ENCODE peak calls at places on chromosomes 6 and 20, in five cellular contexts. H, F, R, A and K are unnamed samples.

GRCh38 chr20:32231847-32232246 is 24.2 kb downstream of the POFUT1 start:
- DNase-seq in H (peak; percentile 22), F (no peak), R (no peak), A (no peak), K (no peak)

GRCh38 chr6:130466052-130466743 is 100.4 kb downstream of the TMEM200A start:
- DNase-seq in H (no peak), F (no peak), R (no peak), A (no peak), K (no peak)

GRCh38 chr6:50842446-50842845 is 23.8 kb downstream of the TFAP2B start:
- DNase-seq in H (no peak), F (no peak), R (no peak), A (no peak), K (no peak)

GRCh38 chr6:158516098-158516497 is 43.8 kb upstream of the TMEM181 start:
- DNase-seq in H (no peak), F (no peak), R (no peak), A (no peak), K (no peak)

GRCh38 chr20:7930386-7930785 is 9.9 kb downstream of the HAO1 start:
- DNase-seq in H (no peak), F (no peak), R (no peak), A (no peak), K (no peak)

GRCh38 chr6:51814418-51814817 is 273.0 kb downstream of the PKHD1 start:
- DNase-seq in H (no peak), F (no peak), R (no peak), A (no peak), K (no peak)

GRCh38 chr20:38873050-38873581 is 53.1 kb upstream of the FAM83D start:
- DNase-seq in H (no peak), F (no peak), R (no peak), A (no peak), K (no peak)

GRCh38 chr6:139882234-139882633 is 507.8 kb upstream of the CITED2 start:
- DNase-seq in H (no peak), F (no peak), R (no peak), A (peak; percentile 20), K (no peak)

GRCh38 chr20:52130406-52130805 is 61.2 kb downstream of the ZFP64 start:
- DNase-seq in H (no peak), F (no peak), R (no peak), A (no peak), K (no peak)

GRCh38 chr6:145247677-145248419 is 487.5 kb downstream of the EPM2A start:
- DNase-seq in H (no peak), F (no peak), R (no peak), A (no peak), K (no peak)

GRCh38 chr6:166624275-166624674 is 2.8 kb downstream of the RPS6KA2 start:
- DNase-seq in H (peak; percentile 49), F (peak; percentile 44), R (no peak), A (no peak), K (no peak)

GRCh38 chr6:31814677-31815024 is 432 bp downstream of the HSPA1L start:
- DNase-seq in H (peak; percentile 98), F (peak; percentile 98), R (no peak), A (peak; percentile 100), K (peak; percentile 94)

GRCh38 chr20:34744340-34744739 is 40.2 kb downstream of the TP53INP2 start:
- DNase-seq in H (no peak), F (no peak), R (no peak), A (no peak), K (no peak)

GRCh38 chr20:34824861-34825529 is 456 bp downstream of the NCOA6 start:
- DNase-seq in H (peak; percentile 32), F (peak; percentile 39), R (peak; percentile 73), A (peak; percentile 82), K (peak; percentile 61)

GRCh38 chr6:22099241-22099640 is 197.6 kb downstream of the PRL start:
- DNase-seq in H (no peak), F (no peak), R (no peak), A (no peak), K (no peak)

GRCh38 chr6:142669701-142670351 is 275.1 kb downstream of the HIVEP2 start:
- DNase-seq in H (no peak), F (no peak), R (no peak), A (no peak), K (no peak)

GRCh38 chr6:45002390-45002789 is 325.7 kb upstream of the RUNX2 start:
- DNase-seq in H (no peak), F (no peak), R (no peak), A (no peak), K (no peak)

GRCh38 chr6:142901616-142902015 is 43.4 kb downstream of the HIVEP2 start:
- DNase-seq in H (no peak), F (no peak), R (no peak), A (no peak), K (no peak)

GRCh38 chr6:3258720-3259490 is at the start of gene PSMG4:
- DNase-seq in H (peak; percentile 95), F (peak; percentile 93), R (peak; percentile 98), A (peak; percentile 95), K (peak; percentile 96)

GRCh38 chr6:41155132-41155805 is 1.1 kb upstream of the TREML1 start:
- DNase-seq in H (no peak), F (no peak), R (no peak), A (no peak), K (no peak)

GRCh38 chr20:34199183-34199582 is 42.0 kb upstream of the ASIP start:
- DNase-seq in H (no peak), F (no peak), R (no peak), A (no peak), K (no peak)

GRCh38 chr6:44800171-44800671 is 412.7 kb downstream of the CDC5L start:
- DNase-seq in H (peak; percentile 52), F (peak; percentile 68), R (peak; percentile 20), A (no peak), K (no peak)

GRCh38 chr20:62719250-62719945 is 10.8 kb downstream of the NTSR1 start:
- DNase-seq in H (no peak), F (no peak), R (no peak), A (no peak), K (no peak)

GRCh38 chr6:112156694-112157093 is 69.3 kb downstream of the FAM229B start:
- DNase-seq in H (no peak), F (no peak), R (no peak), A (no peak), K (no peak)

GRCh38 chr6:112592159-112592558 is 245.0 kb downstream of the RFPL4B start:
- DNase-seq in H (no peak), F (no peak), R (no peak), A (no peak), K (no peak)

GRCh38 chr20:32959351-32960221 is 44.6 kb downstream of the SUN5 start:
- DNase-seq in H (no peak), F (no peak), R (no peak), A (peak; percentile 66), K (no peak)

GRCh38 chr6:24125980-24126379 is at the start of gene NRSN1:
- DNase-seq in H (no peak), F (no peak), R (no peak), A (peak; percentile 41), K (no peak)

GRCh38 chr6:39998126-39998525 is 63.9 kb upstream of the MOCS1 start:
- DNase-seq in H (no peak), F (no peak), R (no peak), A (no peak), K (no peak)

GRCh38 chr6:22470454-22471368 is 98.7 kb upstream of the HDGFL1 start:
- DNase-seq in H (peak; percentile 45), F (peak; percentile 80), R (peak; percentile 33), A (no peak), K (peak; percentile 80)

GRCh38 chr6:110683236-110683635 is 132.0 kb downstream of the CDK19 start:
- DNase-seq in H (no peak), F (no peak), R (no peak), A (no peak), K (no peak)

GRCh38 chr6:33856655-33857054 is 52.9 kb upstream of the MLN start:
- DNase-seq in H (no peak), F (no peak), R (no peak), A (no peak), K (peak; percentile 31)

GRCh38 chr6:36599791-36600209 is 5.6 kb downstream of the SRSF3 start:
- DNase-seq in H (peak; percentile 33), F (no peak), R (peak; percentile 45), A (no peak), K (peak; percentile 63)

GRCh38 chr6:36598326-36598725 is 4.2 kb downstream of the SRSF3 start:
- DNase-seq in H (peak; percentile 10), F (no peak), R (no peak), A (no peak), K (no peak)

GRCh38 chr6:36598739-36599318 is 4.7 kb downstream of the SRSF3 start:
- DNase-seq in H (peak; percentile 9), F (no peak), R (no peak), A (no peak), K (no peak)

GRCh38 chr6:36603222-36604089 is 9.3 kb downstream of the SRSF3 start:
- DNase-seq in H (no peak), F (no peak), R (no peak), A (no peak), K (no peak)

GRCh38 chr6:36600564-36601146 is 6.5 kb downstream of the SRSF3 start:
- DNase-seq in H (no peak), F (no peak), R (no peak), A (no peak), K (no peak)
- TF ChIP-seq POLR2A in H (no peak), F (no peak), R (no peak), A (no peak), K (no peak)

GRCh38 chr6:56144538-56145324 is 102.6 kb downstream of the COL21A1 start:
- DNase-seq in H (no peak), F (no peak), R (no peak), A (no peak), K (no peak)

GRCh38 chr6:56140090-56140489 is 107.3 kb downstream of the COL21A1 start:
- DNase-seq in H (no peak), F (no peak), R (no peak), A (no peak), K (no peak)

GRCh38 chr6:56148488-56149190 is 98.7 kb downstream of the COL21A1 start:
- DNase-seq in H (no peak), F (no peak), R (no peak), A (no peak), K (no peak)

GRCh38 chr6:56145616-56146015 is 101.8 kb downstream of the COL21A1 start:
- DNase-seq in H (no peak), F (no peak), R (no peak), A (no peak), K (no peak)

GRCh38 chr6:56143796-56144195 is 103.6 kb downstream of the COL21A1 start:
- DNase-seq in H (no peak), F (no peak), R (no peak), A (no peak), K (no peak)
- H3K27ac ChIP-seq in H (no peak overlapping the region), F (no peak overlapping the region), R (no peak overlapping the region), A (no peak overlapping the region), K (no peak overlapping the region)

DNA sequence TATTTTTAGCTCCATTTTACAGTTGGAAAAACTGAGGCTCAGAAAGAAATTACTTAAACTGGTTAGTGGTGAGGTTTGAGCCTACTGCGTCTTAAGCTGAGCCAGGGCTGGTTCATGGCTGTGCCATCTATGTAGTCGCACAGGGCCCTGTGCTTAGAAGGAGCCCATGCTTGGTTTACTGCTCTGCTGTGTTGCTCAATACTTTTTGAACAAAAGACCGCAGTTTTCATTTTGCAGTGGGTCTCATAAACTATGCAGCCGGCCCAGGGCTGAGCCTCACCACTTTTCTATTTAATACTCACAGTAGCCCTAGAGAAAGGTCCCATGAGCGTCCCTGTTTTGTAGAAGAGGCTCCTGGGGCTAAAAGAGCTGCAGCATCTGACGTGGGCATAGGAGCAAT is 577 bp downstream of the SIRPB2 start:
- DNase-seq in H (no peak), F (no peak), R (no peak), A (no peak), K (no peak)
- TF ChIP-seq CTCF in H (no peak), F (no peak), R (no peak), A (no peak), K (no peak)

GRCh38 chr6:73388800-73389512 is 5.7 kb upstream of the DDX43 start:
- DNase-seq in H (peak; percentile 25), F (peak; percentile 30), R (peak; percentile 24), A (peak; percentile 93), K (peak; percentile 58)
- TF ChIP-seq POLR2A in H (no peak), F (no peak), R (no peak), A (peak; percentile 91), K (no peak)